ENCODE peak calls at places on chromosome 5, in ten cellular contexts. E is WERI-Rb-1, Z is cardiac fibroblast, P is OCI-LY7, L is cardiac muscle cell, U is heart right ventricle, W is AG04450, V is MM.1S, Y is neural progenitor cell, X is body of pancreas. K is an unnamed sample.

GRCh38 chr5:179401-179800 is 11.9 kb upstream of the LRRC14B start:
- DNase-seq in E (no peak), Z (no peak), P (no peak), L (no peak), U (no peak), W (no peak), V (no peak), Y (no peak), X (no peak), K (no peak)

GRCh38 chr5:131685514-131686171 is 50.6 kb upstream of the RAPGEF6 start:
- DNase-seq in E (no peak), Z (no peak), P (no peak), L (no peak), U (no peak), W (no peak), V (no peak), Y (no peak), X (no peak), K (no peak)

GRCh38 chr5:73233461-73234151 is 60.6 kb downstream of the TMEM174 start:
- DNase-seq in E (peak), Z (no peak), P (no peak), L (no peak), U (no peak), W (no peak), V (no peak), Y (peak), X (no peak), K (no peak)

GRCh38 chr5:160692272-160692671 is 159.7 kb downstream of the ATP10B start:
- DNase-seq in E (no peak), Z (no peak), P (no peak), L (no peak), U (no peak), W (no peak), V (no peak), Y (no peak), X (no peak), K (no peak)

GRCh38 chr5:139474815-139475791 is 4.3 kb downstream of the SMIM33 start:
- DNase-seq in E (peak), Z (peak), P (no peak), L (peak), U (no peak), W (peak), V (no peak), Y (no peak), X (no peak), K (no peak)

GRCh38 chr5:36928947-36929346 is 52.4 kb downstream of the NIPBL start:
- DNase-seq in E (no peak), Z (peak), P (no peak), L (peak), U (no peak), W (peak), V (no peak), Y (no peak), X (no peak), K (peak)

GRCh38 chr5:28403846-28404245 is 1365.5 kb upstream of the CDH9 start:
- DNase-seq in E (no peak), Z (no peak), P (no peak), L (peak), U (no peak), W (no peak), V (no peak), Y (peak), X (no peak), K (no peak)

GRCh38 chr5:109327572-109327971 is 82.2 kb downstream of the PJA2 start:
- DNase-seq in E (no peak), Z (no peak), P (no peak), L (no peak), U (no peak), W (no peak), V (no peak), Y (peak), X (no peak), K (no peak)

DNA sequence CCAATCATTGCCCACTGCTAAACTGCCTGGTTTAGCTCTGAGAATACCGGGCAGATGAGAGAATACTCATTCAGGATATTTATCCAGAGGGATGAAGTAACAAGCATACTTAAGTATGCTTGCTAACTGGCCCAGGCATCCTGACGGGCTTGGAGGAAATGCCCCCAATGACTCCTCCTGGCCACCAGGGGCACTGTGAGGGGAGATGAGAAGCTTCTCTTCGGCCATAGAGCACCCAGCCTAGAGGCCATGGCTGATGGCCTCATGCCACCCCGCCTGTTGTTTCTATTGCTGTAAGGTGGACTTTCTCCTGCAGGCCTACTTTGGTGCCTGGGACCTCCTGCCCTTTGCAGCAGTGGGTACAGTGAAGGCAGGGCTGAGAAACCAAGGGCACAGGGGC is 134.5 kb upstream of the FSTL4 start:
- DNase-seq in E (peak), Z (no peak), P (peak), L (no peak), U (no peak), W (no peak), V (no peak), Y (peak), X (no peak), K (no peak)
- TF ChIP-seq CTCF in E (peak), Z (peak), P (peak), L (peak), U (no peak), W (no peak), V (peak), Y (peak), X (no peak), K (peak)

GRCh38 chr5:2892601-2893000 is 141.1 kb upstream of the IRX2 start:
- DNase-seq in E (no peak), Z (no peak), P (no peak), L (no peak), U (no peak), W (no peak), V (no peak), Y (no peak), X (no peak), K (no peak)
- H3K4me3 ChIP-seq in E (no peak), Z (no peak), P (no peak), L (no peak), U (no peak), W (no peak), V (no peak), Y (no peak), X (no peak), K (no peak)

GRCh38 chr5:143405063-143405746 is 1.7 kb upstream of the NR3C1 start:
- DNase-seq in E (peak), Z (peak), P (peak), L (peak), U (peak), W (peak), V (peak), Y (peak), X (peak), K (no peak)
- TF ChIP-seq CTCF in E (peak), Z (peak), P (peak), L (no peak), U (no peak), W (peak), V (no peak), Y (peak), X (peak), K (no peak)

DNA sequence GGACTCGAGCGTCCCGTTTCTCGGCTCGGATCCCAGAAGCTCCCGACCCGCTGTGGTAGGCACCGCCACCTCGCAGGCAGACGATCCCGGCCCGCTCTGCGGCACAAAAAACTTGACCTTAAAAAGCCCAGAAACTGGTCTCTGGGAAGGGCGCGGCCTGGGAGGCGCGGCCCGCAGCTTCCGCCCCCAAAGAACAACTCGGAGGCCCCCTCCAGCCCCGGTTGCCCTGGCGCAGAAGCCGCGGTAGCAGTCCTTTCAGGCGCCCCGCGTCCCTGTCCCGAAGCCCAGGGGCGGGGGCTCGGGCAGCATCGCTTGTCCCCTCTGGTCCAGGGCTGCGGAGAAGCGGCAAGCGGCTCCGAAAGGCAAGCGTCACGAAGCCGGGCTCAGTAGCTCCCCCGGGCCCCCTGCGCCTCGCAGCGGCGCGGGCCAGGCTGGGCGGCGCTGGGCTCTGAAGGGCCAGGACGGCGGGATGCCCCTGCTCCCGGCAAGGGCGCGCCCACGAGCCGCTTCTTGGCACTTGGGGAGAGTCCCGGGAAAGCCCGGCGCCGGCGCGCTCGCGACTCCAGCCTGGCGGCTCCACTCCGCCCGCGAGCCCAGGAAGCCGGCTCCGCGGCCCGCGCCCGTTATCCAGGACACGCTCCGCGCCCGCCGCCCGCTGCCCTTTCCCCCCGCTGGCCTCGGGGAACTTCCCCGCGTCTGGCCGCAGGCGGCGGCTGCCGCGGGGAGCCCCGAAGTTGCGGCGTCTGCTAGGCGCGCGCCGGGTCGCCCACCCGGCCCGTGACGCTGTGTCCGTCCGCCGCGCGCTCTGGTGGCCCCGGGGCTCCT is at the start of gene GCNT4:
- DNase-seq in E (peak), Z (peak), P (no peak), L (peak), U (peak), W (no peak), V (no peak), Y (peak), X (peak), K (no peak)
- H3K4me3 ChIP-seq in E (peak), Z (peak), P (no peak), L (peak), U (peak), W (peak), V (peak), Y (peak), X (peak), K (peak)

GRCh38 chr5:168104811-168105481 is 186.5 kb upstream of the WWC1 start:
- DNase-seq in E (no peak), Z (no peak), P (no peak), L (no peak), U (no peak), W (no peak), V (no peak), Y (peak), X (no peak), K (no peak)
- TF ChIP-seq CTCF in E (peak), Z (peak), P (no peak), L (no peak), U (no peak), W (no peak), V (no peak), Y (peak), X (no peak), K (no peak)

DNA sequence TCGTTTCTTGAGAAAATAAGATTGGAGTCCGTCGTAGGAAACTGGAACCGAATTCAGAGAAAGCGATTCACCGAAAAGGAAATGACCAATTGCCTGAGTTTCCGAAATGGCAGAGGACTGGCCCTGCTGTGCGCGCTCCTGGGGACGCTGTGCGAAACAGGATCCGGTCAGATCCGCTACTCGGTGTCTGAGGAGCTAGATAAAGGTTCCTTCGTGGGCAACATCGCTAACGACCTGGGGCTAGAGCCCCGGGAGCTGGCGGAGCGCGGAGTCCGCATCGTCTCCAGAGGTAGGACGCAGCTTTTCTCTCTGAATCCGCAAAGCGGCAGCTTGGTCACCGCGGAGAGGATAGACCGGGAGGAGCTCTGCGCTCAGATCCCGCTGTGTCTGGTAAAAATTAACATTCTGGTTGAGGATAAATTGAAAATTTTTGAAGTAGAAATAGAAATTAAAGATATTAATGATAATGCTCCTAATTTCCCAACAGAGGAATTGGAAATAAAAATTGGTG is 379 bp downstream of the PCDHGA3 start:
- DNase-seq in E (no peak), Z (no peak), P (no peak), L (no peak), U (no peak), W (no peak), V (no peak), Y (no peak), X (no peak), K (no peak)
- H3K4me3 ChIP-seq in E (no peak), Z (peak), P (no peak), L (no peak), U (no peak), W (peak), V (no peak), Y (no peak), X (no peak), K (no peak)

DNA sequence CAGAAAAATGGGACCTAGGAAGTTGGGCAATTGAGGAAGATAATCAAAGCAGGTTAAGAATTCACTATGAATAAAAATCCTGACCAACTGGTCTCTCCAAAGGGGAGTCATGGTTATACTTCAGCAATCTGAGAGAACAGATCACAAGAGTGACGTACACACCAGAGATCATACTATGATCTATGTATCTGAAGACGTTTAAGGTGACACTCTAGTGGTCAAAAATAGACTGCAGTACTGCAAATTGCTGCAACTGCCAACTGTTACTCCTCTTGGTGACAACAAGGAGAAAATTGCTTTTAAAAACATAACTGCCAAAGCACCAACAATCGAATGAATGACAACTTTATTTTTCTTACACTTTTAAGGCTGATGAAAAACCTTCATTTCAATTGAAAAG is 4.9 kb downstream of the AK6 start:
- DNase-seq in E (no peak), Z (peak), P (peak), L (peak), U (no peak), W (no peak), V (no peak), Y (no peak), X (no peak), K (no peak)
- TF ChIP-seq CTCF in E (peak), Z (peak), P (peak), L (peak), U (no peak), W (peak), V (peak), Y (peak), X (peak), K (peak)

GRCh38 chr5:76041863-76042262 is 41.3 kb upstream of the SV2C start:
- DNase-seq in E (no peak), Z (no peak), P (no peak), L (no peak), U (peak), W (no peak), V (peak), Y (peak), X (no peak), K (no peak)
- H3K4me3 ChIP-seq in E (no peak), Z (no peak), P (no peak), L (no peak), U (no peak), W (no peak), V (no peak), Y (no peak), X (no peak), K (no peak)